ENCODE peak calls at places on chromosomes 11 and 22, in seven cellular contexts. One of them, this sample, is unnamed.

GRCh38 chr22:38080468-38080846 is 3.5 kb downstream of the SLC16A8 start:
- DNase-seq in hypothalamus: no peak
- DNase-seq in naive B cell: no peak
- DNase-seq in nucleus accumbens: no peak
- DNase-seq in CD8-positive, alpha-beta memory T cell: no peak
- DNase-seq in fibroblast of lung: no peak
- DNase-seq in NB4: no peak
- DNase-seq in this sample: no peak

GRCh38 chr11:60838132-60838531 is 3.8 kb upstream of the CCDC86 start:
- DNase-seq in naive B cell: no peak
- DNase-seq in fibroblast of lung: peak
- DNase-seq in NB4: no peak
- DNase-seq in CD8-positive, alpha-beta memory T cell: no peak
- DNase-seq in nucleus accumbens: no peak
- DNase-seq in hypothalamus: no peak
- DNase-seq in this sample: no peak

GRCh38 chr11:71518506-71519471 is 8.3 kb upstream of the KRTAP5-7 start:
- DNase-seq in naive B cell: no peak
- DNase-seq in hypothalamus: no peak
- DNase-seq in CD8-positive, alpha-beta memory T cell: no peak
- DNase-seq in nucleus accumbens: no peak
- DNase-seq in fibroblast of lung: no peak
- DNase-seq in NB4: no peak
- DNase-seq in this sample: no peak

GRCh38 chr11:94449437-94449836 is 44.2 kb downstream of the MRE11 start:
- DNase-seq in nucleus accumbens: no peak
- DNase-seq in naive B cell: no peak
- DNase-seq in fibroblast of lung: peak
- DNase-seq in hypothalamus: no peak
- DNase-seq in CD8-positive, alpha-beta memory T cell: no peak
- DNase-seq in NB4: peak
- DNase-seq in this sample: peak

GRCh38 chr11:109884501-109884900 is 208.7 kb upstream of the ZC3H12C start:
- DNase-seq in nucleus accumbens: no peak
- DNase-seq in NB4: no peak
- DNase-seq in fibroblast of lung: no peak
- DNase-seq in hypothalamus: no peak
- DNase-seq in naive B cell: no peak
- DNase-seq in CD8-positive, alpha-beta memory T cell: no peak
- DNase-seq in this sample: no peak

GRCh38 chr11:5679811-5680210 is 5.1 kb downstream of the TRIM5 start:
- DNase-seq in CD8-positive, alpha-beta memory T cell: no peak
- DNase-seq in naive B cell: no peak
- DNase-seq in fibroblast of lung: no peak
- DNase-seq in nucleus accumbens: no peak
- DNase-seq in hypothalamus: no peak
- DNase-seq in NB4: no peak
- DNase-seq in this sample: no peak

GRCh38 chr11:45412033-45412432 is 125.9 kb upstream of the SYT13 start:
- DNase-seq in naive B cell: no peak
- DNase-seq in nucleus accumbens: no peak
- DNase-seq in CD8-positive, alpha-beta memory T cell: no peak
- DNase-seq in hypothalamus: no peak
- DNase-seq in fibroblast of lung: no peak
- DNase-seq in NB4: no peak
- DNase-seq in this sample: no peak

GRCh38 chr11:11036185-11037161 is 178.6 kb upstream of the ZBED5 start:
- DNase-seq in naive B cell: peak
- DNase-seq in CD8-positive, alpha-beta memory T cell: peak
- DNase-seq in NB4: peak
- DNase-seq in hypothalamus: no peak
- DNase-seq in nucleus accumbens: no peak
- DNase-seq in fibroblast of lung: peak
- DNase-seq in this sample: no peak

GRCh38 chr11:108752297-108752751 is 87.5 kb downstream of the DDX10 start:
- DNase-seq in fibroblast of lung: no peak
- DNase-seq in NB4: no peak
- DNase-seq in hypothalamus: no peak
- DNase-seq in nucleus accumbens: no peak
- DNase-seq in CD8-positive, alpha-beta memory T cell: no peak
- DNase-seq in naive B cell: no peak
- DNase-seq in this sample: no peak

GRCh38 chr11:21105196-21105917 is 436.0 kb downstream of the NELL1 start:
- DNase-seq in nucleus accumbens: no peak
- DNase-seq in naive B cell: no peak
- DNase-seq in CD8-positive, alpha-beta memory T cell: no peak
- DNase-seq in NB4: no peak
- DNase-seq in hypothalamus: no peak
- DNase-seq in fibroblast of lung: no peak
- DNase-seq in this sample: no peak

GRCh38 chr11:46222485-46223251 is 54.8 kb upstream of the CREB3L1 start:
- DNase-seq in naive B cell: no peak
- DNase-seq in fibroblast of lung: no peak
- DNase-seq in hypothalamus: no peak
- DNase-seq in NB4: peak
- DNase-seq in CD8-positive, alpha-beta memory T cell: no peak
- DNase-seq in nucleus accumbens: no peak
- DNase-seq in this sample: no peak

GRCh38 chr11:68857037-68857586 is 15.4 kb upstream of the CPT1A start:
- DNase-seq in nucleus accumbens: no peak
- DNase-seq in CD8-positive, alpha-beta memory T cell: no peak
- DNase-seq in naive B cell: no peak
- DNase-seq in hypothalamus: no peak
- DNase-seq in NB4: no peak
- DNase-seq in fibroblast of lung: no peak
- DNase-seq in this sample: no peak

This sample was measured in glomerular endothelial cell.